ENCODE peak calls at places on chromosome 1, in nine cellular contexts. P is stimulated activated CD4-positive, alpha-beta T cell treated with anti-CD3 and anti-CD28 coated beads, Interleukin-1b, Interleukin-23, amount 100 ng/mL, for 48 hours; R is central memory CD4-positive, alpha-beta T cell; F is D341Med; Z is Right ventricle myocardium superior; M is GM18507; T is naive thymus-derived CD8-positive, alpha-beta T cell; N is heart left ventricle; H is NCI-H1930. D is an unnamed sample.

GRCh38 chr1:109765483-109765815 is 1.7 kb upstream of the EPS8L3 start:
- DNase-seq in P (no peak), R (no peak), F (no peak), Z (no peak), M (no peak), T (no peak), N (peak), H (no peak), D (no peak)

GRCh38 chr1:153447498-153448170 is 12.8 kb downstream of the S100A7 start:
- DNase-seq in P (no peak), R (no peak), F (no peak), Z (no peak), M (no peak), T (no peak), N (no peak), H (no peak), D (no peak)

GRCh38 chr1:176795929-176796328 is 333.0 kb downstream of the PAPPA2 start:
- DNase-seq in P (no peak), R (no peak), F (no peak), Z (no peak), M (no peak), T (no peak), N (no peak), H (no peak), D (no peak)

GRCh38 chr1:23936481-23937176 is 23.0 kb upstream of the PNRC2 start:
- DNase-seq in P (no peak), R (no peak), F (no peak), Z (no peak), M (no peak), T (no peak), N (no peak), H (no peak), D (peak)

GRCh38 chr1:1309525-1310385 is 1.4 kb downstream of the PUSL1 start:
- DNase-seq in P (no peak), R (no peak), F (no peak), Z (no peak), M (no peak), T (no peak), N (no peak), H (no peak), D (no peak)

GRCh38 chr1:109170051-109170775 is 43.5 kb upstream of the SARS1 start:
- DNase-seq in P (no peak), R (no peak), F (no peak), Z (no peak), M (no peak), T (no peak), N (no peak), H (no peak), D (no peak)

GRCh38 chr1:180586671-180587155 is 27.9 kb downstream of the OVAAL start:
- DNase-seq in P (peak), R (no peak), F (no peak), Z (no peak), M (no peak), T (no peak), N (no peak), H (no peak), D (no peak)

GRCh38 chr1:8478566-8478965 is 160.7 kb downstream of the SLC45A1 start:
- DNase-seq in P (no peak), R (no peak), F (no peak), Z (no peak), M (no peak), T (no peak), N (no peak), H (no peak), D (no peak)

GRCh38 chr1:200922406-200922805 is 27.7 kb downstream of the INAVA start:
- DNase-seq in P (no peak), R (no peak), F (peak), Z (no peak), M (no peak), T (no peak), N (no peak), H (no peak), D (no peak)

GRCh38 chr1:115198938-115199337 is 109.6 kb upstream of the TSPAN2 start:
- DNase-seq in P (no peak), R (no peak), F (no peak), Z (no peak), M (no peak), T (no peak), N (peak), H (no peak), D (no peak)

GRCh38 chr1:10625076-10625475 is 150.3 kb downstream of the PEX14 start:
- DNase-seq in P (no peak), R (no peak), F (no peak), Z (peak), M (no peak), T (no peak), N (no peak), H (no peak), D (peak)

GRCh38 chr1:48680411-48681035 is 96.2 kb downstream of the BEND5 start:
- DNase-seq in P (no peak), R (no peak), F (no peak), Z (no peak), M (no peak), T (no peak), N (no peak), H (no peak), D (peak)

GRCh38 chr1:94326329-94326728 is 88.9 kb upstream of the ARHGAP29 start:
- DNase-seq in P (no peak), R (no peak), F (no peak), Z (no peak), M (no peak), T (no peak), N (no peak), H (no peak), D (no peak)

GRCh38 chr1:39501666-39502065 is 10.2 kb downstream of the BMP8A start:
- DNase-seq in P (no peak), R (no peak), F (no peak), Z (no peak), M (no peak), T (no peak), N (no peak), H (no peak), D (no peak)

GRCh38 chr1:211613108-211613947 is 34.4 kb upstream of the SLC30A1 start:
- DNase-seq in P (no peak), R (no peak), F (no peak), Z (peak), M (no peak), T (no peak), N (peak), H (no peak), D (no peak)

GRCh38 chr1:203557958-203558760 is 64.2 kb downstream of the OPTC start:
- DNase-seq in P (peak), R (no peak), F (no peak), Z (peak), M (no peak), T (no peak), N (peak), H (no peak), D (no peak)

GRCh38 chr1:107530543-107530942 is 389.7 kb downstream of the NTNG1 start:
- DNase-seq in P (no peak), R (no peak), F (no peak), Z (no peak), M (no peak), T (no peak), N (no peak), H (no peak), D (no peak)

D was measured in WTC11.